ENCODE peak calls at places on chromosome 16, in five cellular contexts. A is sigmoid colon, O is ascending aorta, J is NCI-H1930, M is tibial artery. Y is an unnamed sample.

GRCh38 chr16:53043986-53044571 is 8.6 kb downstream of the CHD9NB start:
- DNase-seq in J (no peak), M (no peak), A (no peak), O (no peak), Y (no peak)

GRCh38 chr16:866252-866651 is 65.7 kb upstream of the GNG13 start:
- DNase-seq in J (no peak), A (no peak), O (no peak), M (no peak), Y (no peak)

GRCh38 chr16:86608301-86608747 is 30.0 kb downstream of the FOXL1 start:
- DNase-seq in O (no peak), M (no peak), A (no peak), J (no peak), Y (peak)

GRCh38 chr16:9124908-9125584 is 33.6 kb downstream of the HAPSTR1 start:
- DNase-seq in J (no peak), A (no peak), O (no peak), M (no peak), Y (peak)

GRCh38 chr16:15855704-15856003 is 1.2 kb downstream of the MYH11 start:
- DNase-seq in A (no peak), M (no peak), J (no peak), O (no peak), Y (no peak)

GRCh38 chr16:88387941-88388627 is 5.3 kb downstream of the ZNF469 start:
- DNase-seq in J (no peak), A (no peak), O (no peak), M (no peak), Y (no peak)

GRCh38 chr16:55756963-55757362 is 75.9 kb downstream of the CES1 start:
- DNase-seq in M (no peak), O (no peak), J (no peak), A (no peak), Y (no peak)

GRCh38 chr16:87951550-87952538 is 610 bp downstream of the BANP start:
- DNase-seq in A (no peak), M (no peak), O (no peak), J (no peak), Y (no peak)

GRCh38 chr16:10979717-10980601 is 35.6 kb downstream of the CLEC16A start:
- DNase-seq in J (no peak), A (peak), M (peak), O (peak), Y (peak)

GRCh38 chr16:72198641-72199250 is 26.8 kb upstream of the PMFBP1 start:
- DNase-seq in M (no peak), J (no peak), A (no peak), O (no peak), Y (peak)

GRCh38 chr16:15967223-15967546 is 17.8 kb downstream of the ABCC1 start:
- DNase-seq in J (no peak), O (no peak), M (no peak), A (no peak), Y (no peak)

GRCh38 chr16:3431779-3432219 is 11.5 kb downstream of the ZNF597 start:
- DNase-seq in O (no peak), J (no peak), A (peak), M (peak), Y (peak)

GRCh38 chr16:89704281-89704680 is 2.8 kb upstream of the SPATA2L start:
- DNase-seq in A (no peak), O (no peak), J (no peak), M (no peak), Y (no peak)

GRCh38 chr16:16083421-16084156 is 134.2 kb downstream of the ABCC1 start:
- DNase-seq in O (no peak), J (no peak), M (no peak), A (no peak), Y (no peak)

GRCh38 chr16:69865701-69866100 is 85.4 kb upstream of the CLEC18A start:
- DNase-seq in O (no peak), A (no peak), J (no peak), M (no peak), Y (no peak)

GRCh38 chr16:20850981-20851380 is 44.7 kb downstream of the REXO5 start:
- DNase-seq in A (no peak), J (no peak), M (no peak), O (no peak), Y (no peak)

GRCh38 chr16:51290886-51291285 is 139.8 kb upstream of the SALL1 start:
- DNase-seq in A (no peak), M (no peak), O (no peak), J (no peak), Y (no peak)

GRCh38 chr16:58413359-58413758 is 21.1 kb downstream of the GINS3 start:
- DNase-seq in O (no peak), J (no peak), A (no peak), M (no peak), Y (no peak)

GRCh38 chr16:70331091-70331490 is 15.6 kb upstream of the DDX19A start:
- DNase-seq in O (no peak), J (no peak), M (no peak), A (no peak), Y (no peak)

GRCh38 chr16:88941933-88942909 is 34.8 kb downstream of the CBFA2T3 start:
- DNase-seq in A (no peak), J (no peak), O (no peak), M (no peak), Y (no peak)

GRCh38 chr16:80931985-80932720 is 74.5 kb downstream of the CMC2 start:
- DNase-seq in A (peak), J (no peak), O (no peak), M (peak), Y (peak)

GRCh38 chr16:5461141-5461540 is 363.5 kb upstream of the EEF2KMT start:
- DNase-seq in J (no peak), O (no peak), M (no peak), A (no peak), Y (no peak)

GRCh38 chr16:88287219-88287618 is 95.5 kb upstream of the ZNF469 start:
- DNase-seq in O (no peak), M (no peak), J (no peak), A (no peak), Y (no peak)

GRCh38 chr16:1492082-1492922 is 858 bp upstream of the TELO2 start:
- DNase-seq in O (no peak), J (no peak), M (no peak), A (no peak), Y (no peak)

GRCh38 chr16:13093676-13094075 is 192.3 kb downstream of the SHISA9 start:
- DNase-seq in A (no peak), M (no peak), J (no peak), O (no peak), Y (no peak)

GRCh38 chr16:2042171-2042570 is 5.5 kb downstream of the NTHL1 start:
- DNase-seq in M (no peak), O (no peak), J (no peak), A (no peak), Y (no peak)

Y was measured in lower leg skin.